ENCODE peak calls at places on chromosomes 16 and 17, in six cellular contexts. C is hypothalamus; N is effector memory CD4-positive, alpha-beta T cell; T is IMR-90; E is AG08396; B is activated CD4-positive, CD25-positive, alpha-beta regulatory T cell. L is an unnamed sample.

GRCh38 chr17:33534063-33534462 is 241.0 kb upstream of the ASIC2 start:
- DNase-seq in E (no peak), T (no peak), B (no peak), N (no peak), C (no peak), L (no peak)

GRCh38 chr17:61409301-61410099 is 9.9 kb downstream of the TBX2 start:
- DNase-seq in C (no peak), E (peak; percentile 81), B (no peak), T (peak; percentile 78), N (no peak), L (peak; percentile 96)

GRCh38 chr16:11836653-11837244 is 14.6 kb downstream of the RSL1D1 start:
- DNase-seq in B (no peak), N (no peak), E (peak; percentile 59), T (peak; percentile 87), C (no peak), L (peak; percentile 72)

GRCh38 chr16:57167951-57168350 is 17.9 kb downstream of the PSME3IP1 start:
- DNase-seq in B (no peak), T (peak; percentile 83), C (no peak), E (peak; percentile 56), N (no peak), L (peak; percentile 60)

GRCh38 chr16:79261461-79261860 is 339.1 kb downstream of the MAF start:
- DNase-seq in E (no peak), T (no peak), B (no peak), N (no peak), C (no peak), L (no peak)

GRCh38 chr16:46649571-46649970 is 28.4 kb upstream of the SHCBP1 start:
- DNase-seq in E (peak; percentile 86), N (no peak), T (peak; percentile 51), C (no peak), B (no peak), L (no peak)

GRCh38 chr16:85338989-85339388 is 226.7 kb upstream of the CIBAR2 start:
- DNase-seq in N (no peak), B (no peak), E (no peak), C (no peak), T (no peak), L (no peak)

GRCh38 chr17:58052951-58053715 is 30.1 kb upstream of the DYNLL2 start:
- DNase-seq in T (no peak), E (no peak), B (no peak), N (no peak), C (no peak), L (no peak)

GRCh38 chr17:42194133-42194899 is at the start of gene GHDC:
- DNase-seq in N (peak; percentile 57), T (peak; percentile 64), C (peak; percentile 33), E (peak; percentile 87), B (peak; percentile 69), L (peak; percentile 94)

GRCh38 chr17:36183001-36183810 is 6.8 kb upstream of the TBC1D3B start:
- DNase-seq in C (no peak), E (peak; percentile 93), B (no peak), T (peak; percentile 54), N (no peak), L (peak; percentile 74)

GRCh38 chr16:4968879-4969278 is 10.7 kb downstream of the SEC14L5 start:
- DNase-seq in T (no peak), B (no peak), N (no peak), E (no peak), C (no peak), L (no peak)

GRCh38 chr17:21318439-21318838 is 33.9 kb downstream of the MAP2K3 start:
- DNase-seq in N (no peak), C (no peak), E (no peak), B (no peak), T (no peak), L (no peak)